ENCODE peak calls at places on chromosome X, in four cellular contexts. J, X, Q and K are unnamed samples.
A peak's percentile ranks its signal among the peaks of the same experiment; 100 is the strongest.

GRCh38 chrX:148552775-148553174 is 52.4 kb downstream of the AFF2 start:
- DNase-seq in X (no peak), Q (no peak), J (no peak), K (no peak)

GRCh38 chrX:69136546-69137331 is 28.5 kb downstream of the PJA1 start:
- DNase-seq in Q (no peak), J (no peak), X (no peak), K (no peak)

GRCh38 chrX:102651242-102651967 is at the start of gene GPRASP1:
- DNase-seq in Q (no peak), J (no peak), X (peak; percentile 46), K (no peak)

GRCh38 chrX:129618997-129619396 is 35.8 kb downstream of the APLN start:
- DNase-seq in X (no peak), J (no peak), Q (no peak), K (no peak)

GRCh38 chrX:38458071-38458470 is 103.3 kb upstream of the TSPAN7 start:
- DNase-seq in Q (no peak), J (no peak), X (no peak), K (no peak)

GRCh38 chrX:1163231-1163630 is 49.2 kb downstream of the CRLF2 start:
- DNase-seq in J (no peak), X (no peak), Q (no peak), K (no peak)

GRCh38 chrX:111914398-111915092 is 38.6 kb downstream of the TRPC5OS start:
- DNase-seq in Q (no peak), X (no peak), J (no peak), K (no peak)

GRCh38 chrX:1912193-1912592 is 297.3 kb downstream of the ASMT start:
- DNase-seq in X (no peak), Q (no peak), J (no peak), K (no peak)

GRCh38 chrX:2342878-2343277 is 157.9 kb downstream of the DHRSX start:
- DNase-seq in J (no peak), Q (peak; percentile 84), X (no peak), K (no peak)

GRCh38 chrX:6052111-6052745 is 176.4 kb downstream of the NLGN4X start:
- DNase-seq in Q (no peak), X (no peak), J (no peak), K (no peak)

GRCh38 chrX:35289952-35290351 is 347.4 kb downstream of the FAM47B start:
- DNase-seq in X (no peak), Q (no peak), J (no peak), K (no peak)

GRCh38 chrX:48713847-48714246 is 17.3 kb downstream of the SUV39H1 start:
- DNase-seq in X (no peak), J (no peak), Q (no peak), K (no peak)

GRCh38 chrX:12013220-12013619 is 125.1 kb upstream of the FRMPD4 start:
- DNase-seq in X (no peak), J (no peak), Q (peak; percentile 26), K (no peak)

GRCh38 chrX:125219852-125220251 is 99.8 kb upstream of the TEX13C start:
- DNase-seq in J (no peak), Q (no peak), X (no peak), K (no peak)

GRCh38 chrX:137896123-137896522 is 330.2 kb downstream of the ZIC3 start:
- DNase-seq in X (no peak), J (no peak), Q (no peak), K (no peak)

GRCh38 chrX:47226531-47227333 is 6.1 kb upstream of the USP11 start:
- DNase-seq in X (peak; percentile 10), Q (no peak), J (no peak), K (no peak)

GRCh38 chrX:49129427-49129826 is 5.9 kb upstream of the GPKOW start:
- DNase-seq in X (no peak), Q (no peak), J (no peak), K (no peak)

GRCh38 chrX:11589573-11590110 is 76.1 kb downstream of the ARHGAP6 start:
- DNase-seq in J (no peak), Q (no peak), X (no peak), K (no peak)

GRCh38 chrX:51494409-51494808 is 2.0 kb downstream of the NUDT11 start:
- DNase-seq in J (no peak), Q (no peak), X (no peak), K (no peak)

GRCh38 chrX:81377329-81377728 is 175.4 kb downstream of the SH3BGRL start:
- DNase-seq in X (no peak), Q (no peak), J (no peak), K (no peak)

GRCh38 chrX:37910186-37910585 is 62.8 kb upstream of the DYNLT3 start:
- DNase-seq in J (no peak), X (no peak), Q (no peak), K (no peak)

GRCh38 chrX:18146954-18147353 is 73.7 kb downstream of the BEND2 start:
- DNase-seq in Q (no peak), X (no peak), J (no peak), K (no peak)

GRCh38 chrX:135572436-135572835 is 52.0 kb downstream of the INTS6L start:
- DNase-seq in J (no peak), X (no peak), Q (no peak), K (no peak)

GRCh38 chrX:80808854-80809493 is 703 bp downstream of the BRWD3 start:
- DNase-seq in J (no peak), X (peak; percentile 20), Q (no peak), K (no peak)

GRCh38 chrX:71253253-71254091 is 468 bp downstream of the ZMYM3 start:
- DNase-seq in X (peak; percentile 43), J (no peak), Q (no peak), K (no peak)

GRCh38 chrX:347351-348117 is 28.9 kb upstream of the GTPBP6 start:
- DNase-seq in X (no peak), Q (no peak), J (no peak), K (no peak)

GRCh38 chrX:151419748-151420147 is 22.7 kb downstream of the VMA21 start:
- DNase-seq in J (no peak), Q (no peak), X (no peak), K (no peak)

GRCh38 chrX:49930046-49930445 is 7.7 kb downstream of the CLCN5 start:
- DNase-seq in J (no peak), X (no peak), Q (no peak), K (no peak)

GRCh38 chrX:103782640-103783039 is 6.0 kb downstream of the PLP1 start:
- DNase-seq in X (peak; percentile 70), J (no peak), Q (no peak), K (no peak)

GRCh38 chrX:150258463-150259430 is 104.4 kb upstream of the MAMLD1 start:
- DNase-seq in Q (no peak), X (no peak), J (no peak), K (no peak)

GRCh38 chrX:147846676-147847075 is 65.0 kb upstream of the FMR1 start:
- DNase-seq in X (no peak), Q (no peak), J (no peak), K (no peak)

GRCh38 chrX:74535633-74536141 is 78.7 kb downstream of the RLIM start:
- DNase-seq in J (no peak), X (peak; percentile 19), Q (peak; percentile 42), K (peak; percentile 47)

GRCh38 chrX:22109442-22109841 is 77.3 kb downstream of the PHEX start:
- DNase-seq in X (no peak), J (no peak), Q (no peak), K (no peak)

GRCh38 chrX:139823806-139824205 is 109.0 kb downstream of the ATP11C start:
- DNase-seq in Q (no peak), J (no peak), X (no peak), K (no peak)

GRCh38 chrX:148878371-148878770 is 378.0 kb downstream of the AFF2 start:
- DNase-seq in Q (peak; percentile 38), X (no peak), J (no peak), K (no peak)

GRCh38 chrX:134006484-134007161 is 21.2 kb upstream of the GPC3 start:
- DNase-seq in Q (no peak), X (no peak), J (no peak), K (no peak)